ENCODE peak calls at places on chromosomes 7 and 10, in six cellular contexts. One of them, this sample, is unnamed.
A peak's percentile ranks its signal among the peaks of the same experiment; 100 is the strongest.

GRCh38 chr7:24882989-24883631 is 96.9 kb downstream of the OSBPL3 start:
- DNase-seq in frontal cortex: no peak
- DNase-seq in breast epithelium: no peak
- DNase-seq in stimulated activated naive B cell treated with anti-CD40 and anti-IgM and Interleukin-4, amounts not matched to agents 10 μg/mL and 1 μg/mL and 100 μg/mL, for 72 hours: no peak
- DNase-seq in thoracic aorta: no peak
- DNase-seq in mesendoderm: no peak
- DNase-seq in this sample: peak; percentile 72

GRCh38 chr7:33334349-33334748 is 205.0 kb downstream of the BBS9 start:
- DNase-seq in mesendoderm: peak; percentile 77
- DNase-seq in frontal cortex: no peak
- DNase-seq in thoracic aorta: no peak
- DNase-seq in stimulated activated naive B cell treated with anti-CD40 and anti-IgM and Interleukin-4, amounts not matched to agents 10 μg/mL and 1 μg/mL and 100 μg/mL, for 72 hours: no peak
- DNase-seq in breast epithelium: no peak
- DNase-seq in this sample: peak; percentile 1

GRCh38 chr10:2921956-2922680 is 145.2 kb upstream of the PFKP start:
- DNase-seq in breast epithelium: no peak
- DNase-seq in frontal cortex: no peak
- DNase-seq in mesendoderm: no peak
- DNase-seq in stimulated activated naive B cell treated with anti-CD40 and anti-IgM and Interleukin-4, amounts not matched to agents 10 μg/mL and 1 μg/mL and 100 μg/mL, for 72 hours: no peak
- DNase-seq in thoracic aorta: no peak
- DNase-seq in this sample: no peak

GRCh38 chr7:126972571-126972970 is 280.2 kb downstream of the GRM8 start:
- DNase-seq in breast epithelium: no peak
- DNase-seq in frontal cortex: no peak
- DNase-seq in stimulated activated naive B cell treated with anti-CD40 and anti-IgM and Interleukin-4, amounts not matched to agents 10 μg/mL and 1 μg/mL and 100 μg/mL, for 72 hours: no peak
- DNase-seq in mesendoderm: no peak
- DNase-seq in thoracic aorta: no peak
- DNase-seq in this sample: no peak

GRCh38 chr10:102540023-102540422 is 36.3 kb downstream of the SUFU start:
- DNase-seq in mesendoderm: no peak
- DNase-seq in breast epithelium: no peak
- DNase-seq in frontal cortex: no peak
- DNase-seq in thoracic aorta: no peak
- DNase-seq in stimulated activated naive B cell treated with anti-CD40 and anti-IgM and Interleukin-4, amounts not matched to agents 10 μg/mL and 1 μg/mL and 100 μg/mL, for 72 hours: peak; percentile 4
- DNase-seq in this sample: no peak

GRCh38 chr10:134205-134742 is 981 bp upstream of the ZMYND11 start:
- DNase-seq in mesendoderm: peak; percentile 60
- DNase-seq in frontal cortex: no peak
- DNase-seq in stimulated activated naive B cell treated with anti-CD40 and anti-IgM and Interleukin-4, amounts not matched to agents 10 μg/mL and 1 μg/mL and 100 μg/mL, for 72 hours: no peak
- DNase-seq in thoracic aorta: no peak
- DNase-seq in breast epithelium: no peak
- DNase-seq in this sample: no peak

GRCh38 chr7:150481207-150481920 is 30.9 kb downstream of the GIMAP8 start:
- DNase-seq in mesendoderm: no peak
- DNase-seq in stimulated activated naive B cell treated with anti-CD40 and anti-IgM and Interleukin-4, amounts not matched to agents 10 μg/mL and 1 μg/mL and 100 μg/mL, for 72 hours: no peak
- DNase-seq in thoracic aorta: no peak
- DNase-seq in breast epithelium: no peak
- DNase-seq in frontal cortex: no peak
- DNase-seq in this sample: no peak

GRCh38 chr7:50312176-50312575 is 7.7 kb downstream of the IKZF1 start:
- DNase-seq in mesendoderm: no peak
- DNase-seq in thoracic aorta: no peak
- DNase-seq in stimulated activated naive B cell treated with anti-CD40 and anti-IgM and Interleukin-4, amounts not matched to agents 10 μg/mL and 1 μg/mL and 100 μg/mL, for 72 hours: no peak
- DNase-seq in breast epithelium: no peak
- DNase-seq in frontal cortex: no peak
- DNase-seq in this sample: no peak

GRCh38 chr10:34523017-34523767 is 291.9 kb downstream of the PARD3 start:
- DNase-seq in breast epithelium: no peak
- DNase-seq in stimulated activated naive B cell treated with anti-CD40 and anti-IgM and Interleukin-4, amounts not matched to agents 10 μg/mL and 1 μg/mL and 100 μg/mL, for 72 hours: no peak
- DNase-seq in thoracic aorta: no peak
- DNase-seq in mesendoderm: no peak
- DNase-seq in frontal cortex: no peak
- DNase-seq in this sample: no peak

GRCh38 chr10:6365384-6365783 is 162.7 kb downstream of the PFKFB3 start:
- DNase-seq in frontal cortex: no peak
- DNase-seq in stimulated activated naive B cell treated with anti-CD40 and anti-IgM and Interleukin-4, amounts not matched to agents 10 μg/mL and 1 μg/mL and 100 μg/mL, for 72 hours: no peak
- DNase-seq in breast epithelium: no peak
- DNase-seq in mesendoderm: peak; percentile 65
- DNase-seq in thoracic aorta: no peak
- DNase-seq in this sample: no peak

GRCh38 chr7:121561717-121562116 is 165.6 kb upstream of the FAM3C start:
- DNase-seq in stimulated activated naive B cell treated with anti-CD40 and anti-IgM and Interleukin-4, amounts not matched to agents 10 μg/mL and 1 μg/mL and 100 μg/mL, for 72 hours: no peak
- DNase-seq in frontal cortex: no peak
- DNase-seq in mesendoderm: no peak
- DNase-seq in breast epithelium: no peak
- DNase-seq in thoracic aorta: no peak
- DNase-seq in this sample: no peak

GRCh38 chr10:1029838-1030237 is 4.2 kb upstream of the IDI2 start:
- DNase-seq in stimulated activated naive B cell treated with anti-CD40 and anti-IgM and Interleukin-4, amounts not matched to agents 10 μg/mL and 1 μg/mL and 100 μg/mL, for 72 hours: no peak
- DNase-seq in breast epithelium: no peak
- DNase-seq in frontal cortex: no peak
- DNase-seq in mesendoderm: no peak
- DNase-seq in thoracic aorta: no peak
- DNase-seq in this sample: no peak